ENCODE peak calls at places on chromosomes 11 and 22, in five cellular contexts. One of them, this sample, is unnamed.

GRCh38 chr11:46826310-46827044 is 19.6 kb downstream of the CKAP5 start:
- DNase-seq in HCT116: peak
- DNase-seq in astrocyte of the cerebellum: peak
- DNase-seq in SK-N-SH: peak
- DNase-seq in IMR-90: peak
- DNase-seq in this sample: peak

GRCh38 chr11:60288531-60288930 is 8.1 kb downstream of the MS4A4A start:
- DNase-seq in astrocyte of the cerebellum: no peak
- DNase-seq in HCT116: no peak
- DNase-seq in SK-N-SH: no peak
- DNase-seq in IMR-90: no peak
- DNase-seq in this sample: no peak

GRCh38 chr22:35467788-35468187 is 67.8 kb downstream of the MCM5 start:
- DNase-seq in SK-N-SH: peak
- DNase-seq in HCT116: no peak
- DNase-seq in IMR-90: peak
- DNase-seq in astrocyte of the cerebellum: no peak
- DNase-seq in this sample: no peak

GRCh38 chr22:30191049-30191701 is 55.4 kb downstream of the LIF start:
- DNase-seq in SK-N-SH: no peak
- DNase-seq in IMR-90: peak
- DNase-seq in astrocyte of the cerebellum: no peak
- DNase-seq in HCT116: no peak
- DNase-seq in this sample: no peak

GRCh38 chr22:21445437-21446127 is 21.6 kb upstream of the TMEM191C start:
- DNase-seq in HCT116: no peak
- DNase-seq in astrocyte of the cerebellum: no peak
- DNase-seq in IMR-90: no peak
- DNase-seq in SK-N-SH: no peak
- DNase-seq in this sample: no peak

GRCh38 chr11:128164090-128164741 is 423.1 kb downstream of the ETS1 start:
- DNase-seq in IMR-90: no peak
- DNase-seq in SK-N-SH: no peak
- DNase-seq in astrocyte of the cerebellum: no peak
- DNase-seq in HCT116: no peak
- DNase-seq in this sample: no peak

GRCh38 chr11:120830092-120830491 is 193.8 kb upstream of the TBCEL start:
- DNase-seq in HCT116: no peak
- DNase-seq in astrocyte of the cerebellum: no peak
- DNase-seq in SK-N-SH: peak
- DNase-seq in IMR-90: no peak
- DNase-seq in this sample: no peak

GRCh38 chr11:120527111-120527748 is 15.7 kb downstream of the GRIK4 start:
- DNase-seq in IMR-90: peak
- DNase-seq in HCT116: no peak
- DNase-seq in astrocyte of the cerebellum: peak
- DNase-seq in SK-N-SH: peak
- DNase-seq in this sample: no peak

GRCh38 chr22:35567794-35568193 is 27.2 kb downstream of the RASD2 start:
- DNase-seq in SK-N-SH: no peak
- DNase-seq in astrocyte of the cerebellum: no peak
- DNase-seq in IMR-90: no peak
- DNase-seq in HCT116: no peak
- DNase-seq in this sample: no peak

GRCh38 chr11:46729110-46730027 is 10.4 kb downstream of the F2 start:
- DNase-seq in SK-N-SH: no peak
- DNase-seq in astrocyte of the cerebellum: no peak
- DNase-seq in HCT116: no peak
- DNase-seq in IMR-90: peak
- DNase-seq in this sample: no peak

GRCh38 chr11:77119531-77119936 is 8.5 kb upstream of the MYO7A start:
- DNase-seq in astrocyte of the cerebellum: no peak
- DNase-seq in HCT116: no peak
- DNase-seq in SK-N-SH: no peak
- DNase-seq in IMR-90: no peak
- DNase-seq in this sample: no peak

GRCh38 chr11:120336641-120337132 is 474 bp downstream of the ARHGEF12 start:
- DNase-seq in IMR-90: peak
- DNase-seq in SK-N-SH: no peak
- DNase-seq in astrocyte of the cerebellum: no peak
- DNase-seq in HCT116: no peak
- DNase-seq in this sample: no peak

GRCh38 chr11:78714539-78714938 is 139.9 kb upstream of the NARS2 start:
- DNase-seq in astrocyte of the cerebellum: no peak
- DNase-seq in SK-N-SH: no peak
- DNase-seq in IMR-90: no peak
- DNase-seq in HCT116: no peak
- DNase-seq in this sample: no peak

GRCh38 chr22:47030143-47030641 is 267.7 kb downstream of the TBC1D22A start:
- DNase-seq in astrocyte of the cerebellum: no peak
- DNase-seq in HCT116: no peak
- DNase-seq in SK-N-SH: no peak
- DNase-seq in IMR-90: peak
- DNase-seq in this sample: no peak

GRCh38 chr11:1231396-1232327 is 8.8 kb downstream of the MUC5B start:
- DNase-seq in IMR-90: no peak
- DNase-seq in HCT116: no peak
- DNase-seq in astrocyte of the cerebellum: no peak
- DNase-seq in SK-N-SH: peak
- DNase-seq in this sample: no peak

GRCh38 chr11:67265633-67266423 is 445 bp upstream of the GRK2 start:
- DNase-seq in IMR-90: peak
- DNase-seq in astrocyte of the cerebellum: no peak
- DNase-seq in HCT116: no peak
- DNase-seq in SK-N-SH: peak
- DNase-seq in this sample: no peak

GRCh38 chr11:132496341-132496740 is 1036.0 kb downstream of the OPCML start:
- DNase-seq in IMR-90: no peak
- DNase-seq in astrocyte of the cerebellum: no peak
- DNase-seq in HCT116: no peak
- DNase-seq in SK-N-SH: no peak
- DNase-seq in this sample: no peak

GRCh38 chr22:20135846-20136602 is 4.4 kb downstream of the ZDHHC8 start:
- DNase-seq in HCT116: no peak
- DNase-seq in IMR-90: no peak
- DNase-seq in astrocyte of the cerebellum: no peak
- DNase-seq in SK-N-SH: no peak
- DNase-seq in this sample: no peak

GRCh38 chr11:94649925-94650623 is 82.9 kb downstream of the PIWIL4 start:
- DNase-seq in HCT116: no peak
- DNase-seq in astrocyte of the cerebellum: no peak
- DNase-seq in SK-N-SH: no peak
- DNase-seq in IMR-90: no peak
- DNase-seq in this sample: no peak

GRCh38 chr22:44600386-44600785 is 101.6 kb upstream of the PRR5 start:
- DNase-seq in HCT116: no peak
- DNase-seq in IMR-90: no peak
- DNase-seq in SK-N-SH: no peak
- DNase-seq in astrocyte of the cerebellum: no peak
- DNase-seq in this sample: no peak
- TF ChIP-seq CTCF in HCT116: no peak
- TF ChIP-seq CTCF in IMR-90: no peak
- TF ChIP-seq CTCF in SK-N-SH: no peak
- TF ChIP-seq CTCF in astrocyte of the cerebellum: no peak
- TF ChIP-seq CTCF in this sample: no peak

GRCh38 chr11:18927550-18928322 is 11.5 kb downstream of the MRGPRX1 start:
- DNase-seq in astrocyte of the cerebellum: no peak
- DNase-seq in SK-N-SH: no peak
- DNase-seq in IMR-90: no peak
- DNase-seq in HCT116: no peak
- DNase-seq in this sample: no peak
- TF ChIP-seq CTCF in astrocyte of the cerebellum: no peak
- TF ChIP-seq CTCF in SK-N-SH: no peak
- TF ChIP-seq CTCF in IMR-90: no peak
- TF ChIP-seq CTCF in HCT116: no peak
- TF ChIP-seq CTCF in this sample: no peak

GRCh38 chr11:100801225-100801999 is 114.3 kb downstream of the ARHGAP42 start:
- DNase-seq in IMR-90: no peak
- DNase-seq in SK-N-SH: no peak
- DNase-seq in astrocyte of the cerebellum: no peak
- DNase-seq in HCT116: no peak
- DNase-seq in this sample: no peak
- TF ChIP-seq CTCF in IMR-90: no peak
- TF ChIP-seq CTCF in SK-N-SH: no peak
- TF ChIP-seq CTCF in astrocyte of the cerebellum: no peak
- TF ChIP-seq CTCF in HCT116: no peak
- TF ChIP-seq CTCF in this sample: no peak

DNA sequence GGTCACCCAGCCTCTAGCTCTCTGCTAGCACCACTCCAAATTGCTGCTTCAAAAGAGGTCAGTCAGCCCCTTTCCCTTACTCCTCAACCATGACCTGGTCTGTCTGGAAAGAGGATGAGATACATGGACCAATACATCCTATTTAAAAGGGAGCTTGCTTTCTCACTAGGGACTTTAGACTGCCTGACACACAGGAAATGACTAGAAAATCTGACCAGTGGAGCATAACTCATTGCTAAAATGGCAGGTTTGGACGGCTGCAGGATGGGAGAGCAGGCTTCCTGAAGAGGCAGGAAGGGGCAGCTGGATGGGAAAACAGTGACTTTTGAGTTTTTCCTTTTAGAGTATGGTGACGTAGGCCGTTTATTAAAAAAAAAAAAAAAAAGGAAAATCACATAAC is 25.3 kb downstream of the STIM1 start:
- DNase-seq in astrocyte of the cerebellum: no peak
- DNase-seq in IMR-90: peak
- DNase-seq in SK-N-SH: no peak
- DNase-seq in HCT116: no peak
- DNase-seq in this sample: no peak
- TF ChIP-seq CTCF in astrocyte of the cerebellum: no peak
- TF ChIP-seq CTCF in IMR-90: no peak
- TF ChIP-seq CTCF in SK-N-SH: no peak
- TF ChIP-seq CTCF in HCT116: no peak
- TF ChIP-seq CTCF in this sample: no peak

DNA sequence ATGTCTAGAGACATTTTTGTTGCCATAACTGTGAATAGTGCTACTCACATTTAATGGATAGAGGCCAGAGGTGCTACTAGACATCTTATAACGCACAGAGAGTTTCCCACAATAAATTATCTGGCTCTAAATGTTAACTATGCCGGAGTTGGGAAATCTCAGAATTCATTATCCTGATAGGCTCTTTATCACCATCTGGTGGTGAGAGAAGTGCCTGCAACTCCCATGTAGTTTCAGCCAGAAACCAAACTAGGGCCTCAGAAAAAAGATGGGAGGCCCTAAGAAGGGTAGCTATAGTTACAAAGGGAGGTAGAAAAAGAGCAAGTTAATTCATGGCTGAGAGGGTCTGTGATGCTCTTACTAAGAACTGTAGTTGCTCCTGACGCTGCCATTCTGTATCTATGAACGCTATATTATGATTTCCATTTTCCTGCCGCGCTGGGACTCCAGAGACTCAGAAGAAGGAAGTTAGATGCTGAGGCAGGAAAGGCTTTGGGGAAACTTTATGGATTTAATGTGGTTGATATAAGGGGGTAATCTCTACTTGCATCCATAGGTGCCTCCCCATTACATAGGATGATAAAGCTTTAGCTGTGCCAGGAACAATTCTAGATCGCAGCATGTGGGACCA is 22.9 kb upstream of the MRPL17 start:
- DNase-seq in astrocyte of the cerebellum: no peak
- DNase-seq in HCT116: no peak
- DNase-seq in IMR-90: peak
- DNase-seq in SK-N-SH: peak
- DNase-seq in this sample: no peak
- TF ChIP-seq CTCF in astrocyte of the cerebellum: peak
- TF ChIP-seq CTCF in HCT116: peak
- TF ChIP-seq CTCF in IMR-90: peak
- TF ChIP-seq CTCF in SK-N-SH: peak
- TF ChIP-seq CTCF in this sample: peak

GRCh38 chr11:30045144-30045543 is 28.3 kb upstream of the KCNA4 start:
- DNase-seq in SK-N-SH: no peak
- DNase-seq in astrocyte of the cerebellum: no peak
- DNase-seq in IMR-90: no peak
- DNase-seq in HCT116: no peak
- DNase-seq in this sample: no peak

GRCh38 chr11:30046211-30046945 is 29.5 kb upstream of the KCNA4 start:
- DNase-seq in IMR-90: no peak
- DNase-seq in SK-N-SH: peak
- DNase-seq in astrocyte of the cerebellum: no peak
- DNase-seq in HCT116: no peak
- DNase-seq in this sample: no peak

GRCh38 chr11:30049214-30049613 is 32.4 kb upstream of the KCNA4 start:
- DNase-seq in SK-N-SH: no peak
- DNase-seq in HCT116: no peak
- DNase-seq in astrocyte of the cerebellum: no peak
- DNase-seq in IMR-90: no peak
- DNase-seq in this sample: no peak
- TF ChIP-seq CTCF in SK-N-SH: no peak
- TF ChIP-seq CTCF in HCT116: no peak
- TF ChIP-seq CTCF in astrocyte of the cerebellum: no peak
- TF ChIP-seq CTCF in IMR-90: no peak
- TF ChIP-seq CTCF in this sample: no peak

GRCh38 chr11:16248248-16248647 is 108.1 kb downstream of the SOX6 start:
- DNase-seq in HCT116: no peak
- DNase-seq in SK-N-SH: no peak
- DNase-seq in IMR-90: no peak
- DNase-seq in astrocyte of the cerebellum: no peak
- DNase-seq in this sample: no peak

GRCh38 chr11:16252373-16252772 is 104.0 kb downstream of the SOX6 start:
- DNase-seq in SK-N-SH: peak
- DNase-seq in HCT116: no peak
- DNase-seq in astrocyte of the cerebellum: no peak
- DNase-seq in IMR-90: peak
- DNase-seq in this sample: no peak
- TF ChIP-seq CTCF in SK-N-SH: peak
- TF ChIP-seq CTCF in HCT116: peak
- TF ChIP-seq CTCF in astrocyte of the cerebellum: peak
- TF ChIP-seq CTCF in IMR-90: peak
- TF ChIP-seq CTCF in this sample: peak

GRCh38 chr22:50456466-50457234 is 18.2 kb downstream of the SBF1 start:
- DNase-seq in astrocyte of the cerebellum: no peak
- DNase-seq in SK-N-SH: peak
- DNase-seq in HCT116: no peak
- DNase-seq in IMR-90: no peak
- DNase-seq in this sample: no peak
- TF ChIP-seq CTCF in astrocyte of the cerebellum: peak
- TF ChIP-seq CTCF in SK-N-SH: peak
- TF ChIP-seq CTCF in HCT116: peak
- TF ChIP-seq CTCF in IMR-90: peak
- TF ChIP-seq CTCF in this sample: peak

GRCh38 chr11:65558002-65558784 is at the start of gene LTBP3:
- DNase-seq in IMR-90: peak
- DNase-seq in SK-N-SH: peak
- DNase-seq in HCT116: no peak
- DNase-seq in astrocyte of the cerebellum: no peak
- DNase-seq in this sample: no peak
- TF ChIP-seq CTCF in IMR-90: peak
- TF ChIP-seq CTCF in SK-N-SH: no peak
- TF ChIP-seq CTCF in HCT116: no peak
- TF ChIP-seq CTCF in astrocyte of the cerebellum: no peak
- TF ChIP-seq CTCF in this sample: no peak

DNA sequence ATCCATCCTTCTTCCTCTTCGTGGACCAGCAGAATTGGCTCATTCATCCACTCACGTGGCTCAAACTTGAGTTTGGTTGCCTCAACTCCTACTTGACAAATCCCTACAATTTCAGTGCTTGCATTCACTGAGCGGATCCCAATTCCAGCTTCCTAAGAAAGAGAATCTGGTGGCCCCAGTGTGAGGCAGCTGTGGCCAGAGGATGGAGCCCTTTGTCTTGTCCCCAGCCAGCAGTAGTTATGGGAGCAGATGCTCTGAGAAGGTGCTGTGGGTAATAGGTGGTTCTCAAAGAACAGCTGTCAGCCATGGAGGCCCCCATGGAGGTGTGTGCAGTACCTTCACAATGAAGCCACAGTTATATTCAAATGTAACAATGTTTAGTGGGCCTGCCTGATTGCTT is 39.3 kb downstream of the KREMEN1 start:
- DNase-seq in IMR-90: no peak
- DNase-seq in SK-N-SH: no peak
- DNase-seq in astrocyte of the cerebellum: no peak
- DNase-seq in HCT116: no peak
- DNase-seq in this sample: no peak
- TF ChIP-seq CTCF in IMR-90: no peak
- TF ChIP-seq CTCF in SK-N-SH: no peak
- TF ChIP-seq CTCF in astrocyte of the cerebellum: no peak
- TF ChIP-seq CTCF in HCT116: no peak
- TF ChIP-seq CTCF in this sample: no peak

This sample was measured in HFF-Myc.